ENCODE peak calls at places on chromosomes 4 and X, in four cellular contexts. W, G, V and Q are unnamed samples.

GRCh38 chrX:53494427-53494826 is 60.3 kb upstream of the HSD17B10 start:
- DNase-seq in V (no peak), G (peak; percentile 29), W (no peak), Q (no peak)

GRCh38 chr4:151561551-151562256 is 152.7 kb downstream of the FHIP1A start:
- DNase-seq in V (no peak), W (no peak), G (peak; percentile 33), Q (no peak)

GRCh38 chr4:89158884-89159503 is 47.7 kb downstream of the TIGD2 start:
- DNase-seq in V (peak; percentile 32), W (peak; percentile 6), G (peak; percentile 43), Q (peak; percentile 25)

GRCh38 chr4:72110886-72111285 is 79.1 kb downstream of the NPFFR2 start:
- DNase-seq in G (no peak), W (no peak), V (no peak), Q (no peak)

GRCh38 chr4:177427097-177427665 is 15.1 kb downstream of the AGA start:
- DNase-seq in G (peak; percentile 75), V (no peak), W (no peak), Q (no peak)

GRCh38 chr4:74030285-74030684 is 8.2 kb downstream of the CXCL3 start:
- DNase-seq in W (no peak), G (no peak), V (no peak), Q (no peak)

GRCh38 chrX:119155416-119156035 is 27.9 kb upstream of the KIAA1210 start:
- DNase-seq in G (peak; percentile 40), W (no peak), V (no peak), Q (peak; percentile 47)

GRCh38 chrX:10064736-10065135 is 92.0 kb upstream of the CLCN4 start:
- DNase-seq in G (no peak), V (no peak), W (no peak), Q (no peak)

GRCh38 chr4:139015948-139016451 is 419 bp downstream of the NOCT start:
- DNase-seq in G (peak; percentile 20), V (no peak), W (peak; percentile 12), Q (peak; percentile 19)

GRCh38 chr4:28976369-28976768 is 1743.8 kb upstream of the PCDH7 start:
- DNase-seq in W (no peak), V (no peak), G (no peak), Q (no peak)

GRCh38 chr4:160611181-160611580 is 1508.3 kb downstream of the RAPGEF2 start:
- DNase-seq in G (no peak), W (no peak), V (no peak), Q (no peak)

GRCh38 chr4:78518551-78518950 is 33.0 kb upstream of the ANXA3 start:
- DNase-seq in G (no peak), W (no peak), V (no peak), Q (no peak)
- TF ChIP-seq MAZ in G (no peak), W (no peak), V (no peak), Q (no peak)

GRCh38 chrX:2628751-2629315 is 62.3 kb upstream of the CD99 start:
- DNase-seq in W (peak; percentile 52), G (no peak), V (no peak), Q (peak; percentile 32)

GRCh38 chrX:2631743-2632532 is 59.2 kb upstream of the CD99 start:
- DNase-seq in W (no peak), V (no peak), G (no peak), Q (no peak)

GRCh38 chrX:2629316-2630168 is 61.6 kb upstream of the CD99 start:
- DNase-seq in W (peak; percentile 28), V (peak; percentile 13), G (no peak), Q (peak; percentile 24)

GRCh38 chrX:2626750-2627149 is 64.3 kb upstream of the CD99 start:
- DNase-seq in G (no peak), V (no peak), W (no peak), Q (no peak)

DNA sequence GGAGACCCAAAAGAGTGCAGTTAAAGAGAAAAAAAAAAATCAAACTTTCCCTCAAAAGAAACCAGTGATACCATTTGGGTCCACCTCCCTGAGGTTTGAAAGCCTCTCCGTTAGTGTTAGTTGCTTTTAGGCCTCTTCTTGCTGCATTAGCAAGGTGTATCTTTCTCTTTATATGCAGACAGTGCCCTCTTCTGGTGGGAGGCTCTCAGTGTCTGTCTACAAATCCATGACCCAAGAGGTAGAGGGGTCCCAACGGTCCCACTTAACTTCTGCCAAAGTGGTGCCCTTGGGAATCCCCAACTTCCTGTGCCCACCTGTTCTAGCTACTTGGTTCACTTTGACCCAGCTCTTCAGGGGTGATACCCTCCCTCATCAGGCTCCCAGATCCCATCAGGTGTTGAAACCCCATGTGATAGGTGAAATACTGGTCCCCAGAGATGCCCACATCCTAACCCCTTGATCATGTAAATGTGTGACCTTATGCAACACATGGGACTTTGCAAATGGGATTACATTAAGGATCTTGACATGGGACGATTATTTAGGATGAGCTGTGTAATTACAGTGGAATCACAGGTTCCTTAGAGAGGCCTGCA is 63.7 kb upstream of the CD99 start:
- DNase-seq in G (peak; percentile 27), V (peak; percentile 17), W (peak; percentile 71), Q (peak; percentile 48)
- TF ChIP-seq MAZ in G (no peak), V (no peak), W (no peak), Q (no peak)

GRCh38 chrX:40245411-40246140 is 147.8 kb upstream of the BCOR start:
- DNase-seq in W (no peak), G (no peak), V (no peak), Q (no peak)

GRCh38 chrX:40243699-40244098 is 145.9 kb upstream of the BCOR start:
- DNase-seq in W (no peak), G (no peak), V (no peak), Q (no peak)

GRCh38 chrX:40244116-40244515 is 146.4 kb upstream of the BCOR start:
- DNase-seq in V (no peak), G (no peak), W (no peak), Q (no peak)

GRCh38 chrX:40247382-40247781 is 149.6 kb upstream of the BCOR start:
- DNase-seq in W (no peak), G (no peak), V (no peak), Q (no peak)

DNA sequence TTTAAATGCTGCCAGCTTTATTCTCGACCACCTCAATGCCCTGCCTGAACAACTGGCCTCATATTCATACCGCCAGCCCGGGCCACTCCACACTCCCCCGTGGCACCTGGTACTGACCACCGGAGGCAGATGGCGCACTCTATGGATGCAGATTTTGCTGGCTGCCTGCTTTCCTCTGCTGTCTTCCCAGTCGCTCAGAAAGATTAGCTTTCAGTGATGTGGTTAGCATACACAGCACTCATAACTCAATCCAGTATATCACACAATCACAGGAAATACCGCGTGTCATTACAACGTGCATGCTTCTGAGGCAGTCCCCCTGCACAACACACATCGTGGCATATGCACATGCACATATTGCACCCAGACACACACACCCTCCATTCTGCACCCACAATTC is 147.2 kb upstream of the BCOR start:
- DNase-seq in V (no peak), W (no peak), G (peak; percentile 14), Q (no peak)
- TF ChIP-seq MAZ in V (no peak), W (no peak), G (no peak), Q (no peak)

GRCh38 chr4:100795581-100795980 is 277.8 kb upstream of the EMCN start:
- DNase-seq in V (no peak), G (no peak), W (no peak), Q (no peak)
- TF ChIP-seq MAZ in V (no peak), G (no peak), W (no peak), Q (no peak)

GRCh38 chrX:108186811-108187210 is 95.2 kb downstream of the ATG4A start:
- DNase-seq in G (peak; percentile 87), V (no peak), W (peak; percentile 36), Q (peak; percentile 19)
- TF ChIP-seq MAZ in G (no peak), V (no peak), W (no peak), Q (no peak)

DNA sequence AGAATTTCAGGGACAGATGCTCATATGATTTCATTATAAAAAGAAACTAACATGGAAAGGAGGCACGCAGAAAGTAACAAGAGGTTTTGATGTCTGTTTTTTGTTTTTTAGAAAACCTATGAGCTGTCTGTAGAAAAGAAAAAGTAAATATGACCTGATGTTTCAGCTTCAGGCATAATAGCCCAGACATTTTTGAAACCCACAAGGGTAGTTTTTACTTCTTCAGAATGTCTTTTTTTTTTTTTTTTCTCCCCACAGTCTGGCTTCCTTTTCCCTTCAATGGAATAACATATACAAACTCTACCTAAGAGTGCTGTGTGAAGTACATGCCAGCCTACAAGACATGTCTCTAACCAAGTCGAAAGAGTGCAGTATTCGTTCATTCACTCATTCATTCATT is 18.3 kb upstream of the STX18 start:
- DNase-seq in G (peak; percentile 36), V (no peak), W (no peak), Q (no peak)
- TF ChIP-seq MAZ in G (no peak), V (no peak), W (no peak), Q (no peak)

GRCh38 chr4:41426523-41426922 is 111.4 kb upstream of the LIMCH1 start:
- DNase-seq in V (no peak), G (no peak), W (no peak), Q (no peak)

GRCh38 chr4:41424541-41424940 is 113.4 kb upstream of the LIMCH1 start:
- DNase-seq in V (no peak), G (no peak), W (no peak), Q (no peak)

GRCh38 chr4:41428941-41429669 is 108.9 kb upstream of the LIMCH1 start:
- DNase-seq in G (no peak), W (no peak), V (no peak), Q (no peak)

GRCh38 chr4:41428205-41428940 is 109.6 kb upstream of the LIMCH1 start:
- DNase-seq in W (no peak), G (no peak), V (no peak), Q (no peak)

GRCh38 chr4:41427306-41427882 is 110.6 kb upstream of the LIMCH1 start:
- DNase-seq in V (no peak), W (no peak), G (no peak), Q (peak; percentile 17)
- TF ChIP-seq MAZ in V (no peak), W (no peak), G (no peak), Q (no peak)

DNA sequence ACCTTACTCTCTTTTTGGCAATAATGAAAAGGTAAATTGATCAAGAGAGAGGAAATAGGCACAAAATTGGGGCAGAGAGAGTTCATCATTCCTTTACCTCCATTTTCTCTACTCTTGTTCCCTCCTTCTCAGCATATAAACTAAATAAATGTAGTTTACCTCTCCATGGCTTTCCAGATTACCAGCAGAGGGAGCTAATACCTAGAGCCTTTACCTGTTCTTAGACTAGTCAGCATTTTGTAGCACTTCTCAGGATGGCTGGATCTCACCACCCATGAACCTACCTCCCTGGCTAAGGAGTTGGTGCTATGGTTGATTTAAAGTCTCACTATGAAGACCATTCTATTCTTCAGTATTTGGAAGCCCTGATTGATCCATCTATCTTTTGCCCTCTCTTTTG is 15.7 kb downstream of the OFD1 start:
- DNase-seq in V (no peak), W (peak; percentile 16), G (peak; percentile 48), Q (peak; percentile 46)
- TF ChIP-seq MAZ in V (no peak), W (no peak), G (no peak), Q (no peak)

DNA sequence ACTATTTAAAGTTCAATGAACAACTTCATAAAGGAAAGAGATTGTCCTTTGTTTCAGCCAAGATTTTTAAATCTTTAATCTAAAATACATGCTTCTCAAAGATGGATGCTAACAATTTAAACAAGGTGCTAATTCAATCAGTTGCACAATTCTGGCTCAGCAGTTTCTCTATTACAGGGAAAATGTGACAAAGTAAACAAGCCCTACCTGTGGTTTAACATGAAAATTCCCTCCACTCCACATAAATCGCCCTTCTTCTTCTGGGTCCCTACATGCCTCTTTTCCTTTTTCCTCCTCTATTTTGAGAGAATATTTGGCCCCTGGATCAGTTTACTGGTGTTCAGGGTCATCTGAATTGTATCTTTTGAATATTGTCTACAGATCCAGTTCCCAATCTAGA is 80.6 kb downstream of the FRYL start:
- DNase-seq in V (no peak), G (no peak), W (peak; percentile 7), Q (peak; percentile 4)
- TF ChIP-seq MAZ in V (no peak), G (no peak), W (no peak), Q (no peak)